ENCODE peak calls at places on chromosomes 12 and 14, in nine cellular contexts. L is stimulated activated CD8-positive, alpha-beta memory T cell treated with anti-CD3 and anti-CD28 coated beads, Interleukin-15, amount 100 ng/mL, for 24 hours; K is pancreas; V is GM04504; G is NCI-H1092; T is KG1; F is adipocyte; O is H9; P is psoas muscle. J is an unnamed sample.

GRCh38 chr14:104499784-104500496 is 79.6 kb upstream of the C14orf180 start:
- DNase-seq in L (no peak), K (no peak), V (no peak), G (no peak), T (no peak), F (no peak), O (peak; percentile 12), P (peak; percentile 35), J (no peak)

GRCh38 chr12:6507102-6507998 is 13.4 kb downstream of the NCAPD2 start:
- DNase-seq in L (no peak), K (no peak), V (no peak), G (no peak), T (no peak), F (peak; percentile 33), O (peak; percentile 74), P (no peak), J (no peak)

GRCh38 chr14:24147761-24148428 is 597 bp downstream of the RNF31 start:
- DNase-seq in L (no peak), K (peak; percentile 84), V (no peak), G (no peak), T (no peak), F (no peak), O (no peak), P (no peak), J (no peak)

GRCh38 chr12:11497995-11498394 is 102.6 kb upstream of the PRB2 start:
- DNase-seq in L (no peak), K (no peak), V (no peak), G (no peak), T (no peak), F (no peak), O (no peak), P (no peak), J (no peak)

GRCh38 chr12:110120878-110121277 is 3.3 kb upstream of the IFT81 start:
- DNase-seq in L (no peak), K (no peak), V (no peak), G (no peak), T (no peak), F (no peak), O (no peak), P (no peak), J (no peak)

GRCh38 chr12:49853671-49854070 is 10.8 kb upstream of the BCDIN3D start:
- DNase-seq in L (no peak), K (no peak), V (no peak), G (no peak), T (no peak), F (no peak), O (no peak), P (no peak), J (no peak)

GRCh38 chr12:39402922-39403321 is 40.0 kb downstream of the KIF21A start:
- DNase-seq in L (no peak), K (no peak), V (no peak), G (no peak), T (no peak), F (no peak), O (no peak), P (no peak), J (no peak)

GRCh38 chr14:22481546-22481945 is 107.5 kb downstream of the DAD1 start:
- DNase-seq in L (no peak), K (no peak), V (no peak), G (no peak), T (no peak), F (no peak), O (no peak), P (no peak), J (no peak)

GRCh38 chr12:124397807-124398577 is 103.1 kb downstream of the RFLNA start:
- DNase-seq in L (no peak), K (no peak), V (no peak), G (peak; percentile 51), T (no peak), F (no peak), O (no peak), P (peak; percentile 82), J (no peak)

GRCh38 chr12:15608931-15609330 is 180.3 kb downstream of the EPS8 start:
- DNase-seq in L (no peak), K (no peak), V (no peak), G (no peak), T (no peak), F (no peak), O (no peak), P (no peak), J (no peak)

GRCh38 chr14:76867536-76868452 is 41.6 kb downstream of the LRRC74A start:
- DNase-seq in L (no peak), K (no peak), V (no peak), G (no peak), T (no peak), F (no peak), O (no peak), P (peak; percentile 64), J (no peak)

GRCh38 chr12:95996034-95996658 is at the start of gene HAL:
- DNase-seq in L (no peak), K (no peak), V (no peak), G (no peak), T (no peak), F (no peak), O (no peak), P (no peak), J (peak; percentile 66)

GRCh38 chr14:70213721-70214282 is 25.1 kb upstream of the SLC8A3 start:
- DNase-seq in L (no peak), K (no peak), V (no peak), G (no peak), T (no peak), F (no peak), O (no peak), P (no peak), J (no peak)

GRCh38 chr14:93857500-93857899 is 69.2 kb upstream of the PRIMA1 start:
- DNase-seq in L (no peak), K (no peak), V (no peak), G (no peak), T (no peak), F (peak; percentile 4), O (peak; percentile 63), P (no peak), J (no peak)

GRCh38 chr12:19068137-19068536 is 61.4 kb upstream of the PLEKHA5 start:
- DNase-seq in L (no peak), K (no peak), V (no peak), G (no peak), T (no peak), F (no peak), O (no peak), P (no peak), J (no peak)

GRCh38 chr14:70856851-70857498 is 47.7 kb upstream of the MAP3K9 start:
- DNase-seq in L (no peak), K (no peak), V (peak; percentile 73), G (no peak), T (no peak), F (peak; percentile 45), O (no peak), P (no peak), J (no peak)

GRCh38 chr12:108567974-108568652 is 5.7 kb downstream of the ISCU start:
- DNase-seq in L (no peak), K (no peak), V (no peak), G (no peak), T (no peak), F (no peak), O (no peak), P (no peak), J (no peak)

GRCh38 chr14:87990687-87991086 is 2.3 kb downstream of the GALC start:
- DNase-seq in L (no peak), K (no peak), V (no peak), G (no peak), T (no peak), F (peak; percentile 16), O (no peak), P (no peak), J (no peak)

GRCh38 chr12:69468237-69469026 is 1.8 kb upstream of the FRS2 start:
- DNase-seq in L (no peak), K (no peak), V (no peak), G (no peak), T (no peak), F (no peak), O (no peak), P (no peak), J (no peak)

GRCh38 chr12:26453246-26453645 is 257.9 kb downstream of the SSPN start:
- DNase-seq in L (no peak), K (no peak), V (no peak), G (no peak), T (no peak), F (no peak), O (no peak), P (no peak), J (no peak)

GRCh38 chr12:104827587-104827986 is 130.5 kb downstream of the SLC41A2 start:
- DNase-seq in L (no peak), K (no peak), V (no peak), G (no peak), T (no peak), F (no peak), O (peak; percentile 74), P (no peak), J (no peak)

GRCh38 chr12:118119449-118119879 is 15.7 kb upstream of the VSIG10 start:
- DNase-seq in L (no peak), K (peak; percentile 20), V (no peak), G (no peak), T (no peak), F (no peak), O (peak; percentile 90), P (no peak), J (peak; percentile 47)

GRCh38 chr14:20302042-20302761 is 3.5 kb downstream of the TTC5 start:
- DNase-seq in L (no peak), K (no peak), V (peak; percentile 10), G (no peak), T (no peak), F (peak; percentile 36), O (no peak), P (no peak), J (no peak)

GRCh38 chr12:12297201-12297830 is 30.5 kb upstream of the LRP6 start:
- DNase-seq in L (no peak), K (no peak), V (no peak), G (no peak), T (no peak), F (no peak), O (no peak), P (no peak), J (no peak)

GRCh38 chr14:96096639-96097610 is 57.8 kb downstream of the C14orf132 start:
- DNase-seq in L (no peak), K (no peak), V (no peak), G (no peak), T (no peak), F (no peak), O (no peak), P (no peak), J (no peak)

GRCh38 chr12:25054076-25054782 is 105.3 kb upstream of the BCAT1 start:
- DNase-seq in L (no peak), K (no peak), V (no peak), G (no peak), T (no peak), F (peak; percentile 13), O (no peak), P (no peak), J (no peak)

GRCh38 chr14:36221097-36221496 is 44.6 kb upstream of the PTCSC3 start:
- DNase-seq in L (no peak), K (no peak), V (no peak), G (no peak), T (no peak), F (no peak), O (no peak), P (no peak), J (no peak)

GRCh38 chr12:2691001-2691339 is 103.8 kb upstream of the FKBP4 start:
- DNase-seq in L (no peak), K (no peak), V (no peak), G (peak; percentile 68), T (peak; percentile 47), F (no peak), O (peak; percentile 82), P (no peak), J (no peak)

GRCh38 chr12:124678421-124678893 is 111.0 kb upstream of the NCOR2 start:
- DNase-seq in L (no peak), K (no peak), V (no peak), G (no peak), T (no peak), F (no peak), O (no peak), P (no peak), J (no peak)

GRCh38 chr14:75427126-75427481 is 718 bp upstream of the JDP2 start:
- DNase-seq in L (no peak), K (peak; percentile 65), V (no peak), G (no peak), T (no peak), F (no peak), O (no peak), P (peak; percentile 70), J (no peak)

GRCh38 chr14:70827366-70828151 is 18.2 kb upstream of the MAP3K9 start:
- DNase-seq in L (no peak), K (no peak), V (no peak), G (no peak), T (no peak), F (peak; percentile 33), O (no peak), P (no peak), J (no peak)